ENCODE peak calls at places on chromosomes 2 and 18, in seven cellular contexts. W, C, F, K, L, V and J are unnamed samples. For H3K79me1, the result is how much of the 10 kb centered on the place peaks cover.

GRCh38 chr2:181058378-181059269 is 78.2 kb downstream of the UBE2E3 start:
- DNase-seq in W (peak), C (peak), F (peak), K (peak), L (peak), V (no peak), J (no peak)

GRCh38 chr2:214226061-214226460 is 184.8 kb upstream of the VWC2L start:
- DNase-seq in W (peak), C (peak), F (no peak), K (no peak), L (no peak), V (no peak), J (no peak)

GRCh38 chr2:1717129-1717528 is 27.2 kb downstream of the PXDN start:
- DNase-seq in W (no peak), C (peak), F (no peak), K (no peak), L (no peak), V (no peak), J (no peak)

GRCh38 chr2:233449071-233449901 is 95.0 kb downstream of the DGKD start:
- DNase-seq in W (peak), C (peak), F (peak), K (no peak), L (peak), V (peak), J (peak)

GRCh38 chr2:60306231-60306861 is 247.1 kb downstream of the BCL11A start:
- DNase-seq in W (no peak), C (no peak), F (no peak), K (no peak), L (no peak), V (no peak), J (no peak)

GRCh38 chr2:54422072-54422581 is 34.0 kb upstream of the SPTBN1 start:
- DNase-seq in W (no peak), C (no peak), F (no peak), K (no peak), L (no peak), V (no peak), J (no peak)

GRCh38 chr2:159317392-159318088 is 31.0 kb upstream of the WDSUB1 start:
- DNase-seq in W (peak), C (no peak), F (no peak), K (no peak), L (no peak), V (no peak), J (no peak)

GRCh38 chr2:58521803-58522602 is 280.9 kb upstream of the FANCL start:
- DNase-seq in W (no peak), C (peak), F (no peak), K (no peak), L (no peak), V (no peak), J (no peak)

GRCh38 chr2:51120754-51121280 is 88.9 kb upstream of the NRXN1 start:
- DNase-seq in W (peak), C (no peak), F (no peak), K (no peak), L (no peak), V (no peak), J (no peak)

GRCh38 chr18:55927831-55928230 is 339.8 kb upstream of the TCF4 start:
- DNase-seq in W (peak), C (no peak), F (no peak), K (no peak), L (no peak), V (no peak), J (no peak)

GRCh38 chr2:163373481-163373880 is 362.3 kb downstream of the FIGN start:
- DNase-seq in W (no peak), C (no peak), F (no peak), K (no peak), L (no peak), V (no peak), J (no peak)
- H3K4me2 ChIP-seq in W (no peak), C (no peak), F (no peak), K (no peak), L (no peak), V (no peak), J (no peak)

GRCh38 chr2:96120991-96121390 is 4.6 kb upstream of the ADRA2B start:
- DNase-seq in W (no peak), C (no peak), F (no peak), K (no peak), L (no peak), V (no peak), J (no peak)

GRCh38 chr2:96121414-96121813 is 5.0 kb upstream of the ADRA2B start:
- DNase-seq in W (no peak), C (no peak), F (no peak), K (no peak), L (no peak), V (no peak), J (no peak)

GRCh38 chr2:96119389-96119751 is 3.0 kb upstream of the ADRA2B start:
- DNase-seq in W (no peak), C (no peak), F (no peak), K (no peak), L (no peak), V (no peak), J (no peak)

GRCh38 chr2:96118698-96119388 is 2.5 kb upstream of the ADRA2B start:
- DNase-seq in W (no peak), C (no peak), F (no peak), K (no peak), L (no peak), V (no peak), J (no peak)

GRCh38 chr2:96119981-96120720 is 3.8 kb upstream of the ADRA2B start:
- DNase-seq in W (no peak), C (no peak), F (no peak), K (no peak), L (no peak), V (no peak), J (no peak)
- H3K79me1 ChIP-seq in W (under half), C (under half), F (under half), K (under half), L (under half), V (under half), J (under half)

DNA sequence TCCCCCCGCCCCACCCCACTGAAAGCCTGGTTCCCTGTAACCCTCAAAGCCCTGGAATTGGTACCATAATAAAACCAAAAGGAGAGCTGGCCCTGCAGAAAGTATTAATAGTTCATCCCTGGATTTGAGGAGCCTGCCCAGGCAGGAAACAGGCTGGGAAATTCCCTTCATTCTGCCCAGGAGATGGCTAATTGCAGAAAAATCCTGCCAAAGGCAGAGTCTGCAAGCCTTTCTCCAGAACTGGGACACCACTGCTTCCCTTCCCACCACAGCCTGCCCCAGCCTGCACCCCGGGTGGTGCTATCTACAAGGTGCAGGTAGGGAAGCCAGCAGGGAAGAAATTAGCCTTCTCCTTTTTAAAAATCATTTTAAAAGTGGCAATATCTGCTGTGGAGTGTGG is 16.2 kb downstream of the GKN2 start:
- DNase-seq in W (peak), C (no peak), F (no peak), K (peak), L (no peak), V (no peak), J (peak)
- H3K4me2 ChIP-seq in W (no peak), C (no peak), F (no peak), K (no peak), L (no peak), V (no peak), J (no peak)

GRCh38 chr2:184921676-184922075 is 323.3 kb downstream of the ZNF804A start:
- DNase-seq in W (no peak), C (no peak), F (no peak), K (no peak), L (no peak), V (no peak), J (peak)

GRCh38 chr2:184927040-184927439 is 328.7 kb downstream of the ZNF804A start:
- DNase-seq in W (no peak), C (no peak), F (no peak), K (no peak), L (no peak), V (no peak), J (no peak)

GRCh38 chr2:184920451-184920965 is 322.2 kb downstream of the ZNF804A start:
- DNase-seq in W (peak), C (no peak), F (no peak), K (no peak), L (no peak), V (no peak), J (peak)

DNA sequence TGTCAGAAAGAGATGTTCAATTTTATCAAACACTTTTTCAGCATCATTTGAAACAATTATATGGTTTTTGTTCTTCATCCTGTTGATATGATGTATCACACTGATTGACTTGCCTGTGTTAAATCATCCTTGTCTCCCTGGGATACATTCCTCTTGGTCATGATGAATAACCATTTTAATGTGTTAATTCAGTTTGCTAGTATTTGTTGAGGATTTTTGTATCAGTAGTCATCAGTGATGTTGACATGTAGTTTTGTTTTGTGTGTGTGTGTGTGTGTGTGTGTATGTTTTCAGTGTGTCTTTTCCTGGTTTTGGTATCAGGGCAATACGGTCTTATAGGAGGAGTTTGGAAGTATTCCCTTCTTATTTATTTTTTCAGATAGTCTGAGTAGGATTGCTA is 325.4 kb downstream of the ZNF804A start:
- DNase-seq in W (no peak), C (no peak), F (no peak), K (no peak), L (no peak), V (no peak), J (peak)
- H3K79me1 ChIP-seq in W (under half), C (under half), F (under half), K (under half), L (under half), V (under half), J (under half)

DNA sequence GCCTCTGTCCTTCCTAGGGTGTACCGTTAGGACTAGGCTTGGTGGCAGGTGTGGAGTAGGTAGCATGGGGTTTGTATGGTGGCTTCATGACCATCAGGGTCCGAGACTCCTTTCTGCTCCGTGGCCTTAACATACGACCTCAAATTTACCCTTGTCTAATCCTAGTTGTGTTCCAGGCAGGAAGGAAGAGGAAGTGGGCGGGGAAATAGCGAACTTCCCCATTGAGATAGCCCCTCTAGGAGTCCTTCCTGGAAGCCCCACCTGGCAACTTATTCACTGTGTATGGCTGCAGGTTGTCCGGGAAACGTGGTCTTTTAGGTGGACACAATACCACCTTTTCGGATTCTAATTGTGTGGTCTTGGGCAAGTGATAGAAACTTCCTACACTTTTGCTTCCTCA is 9.3 kb downstream of the CD8A start:
- DNase-seq in W (no peak), C (no peak), F (no peak), K (no peak), L (no peak), V (no peak), J (no peak)
- H3K4me2 ChIP-seq in W (no peak), C (no peak), F (no peak), K (no peak), L (no peak), V (no peak), J (no peak)

GRCh38 chr2:239704737-239705136 is 303.9 kb upstream of the HDAC4 start:
- DNase-seq in W (no peak), C (no peak), F (no peak), K (no peak), L (no peak), V (no peak), J (no peak)
- H3K79me1 ChIP-seq in W (under half), C (under half), F (under half), K (under half), L (under half), V (under half), J (under half)

DNA sequence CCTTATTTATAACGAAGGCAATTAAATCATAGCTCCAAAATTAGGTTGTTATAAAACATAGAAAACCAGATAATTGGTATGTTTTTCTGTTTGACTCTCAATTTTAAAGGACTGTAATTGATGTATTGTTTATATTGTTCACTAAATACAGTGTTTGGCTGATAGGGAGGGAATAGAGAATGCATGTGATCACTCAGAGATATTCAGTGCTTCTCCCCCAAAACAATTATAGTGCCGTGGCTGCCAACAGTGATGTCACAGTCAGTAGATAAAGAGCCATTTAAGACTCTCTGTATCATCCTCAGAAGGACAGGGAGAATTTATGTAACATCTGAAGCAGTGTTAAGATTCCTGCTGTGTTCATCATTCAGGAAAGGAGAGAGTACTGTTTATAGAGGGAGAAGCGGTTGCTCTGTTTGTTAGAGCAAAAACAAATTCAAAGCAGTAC is 69.6 kb downstream of the PHLPP1 start:
- DNase-seq in W (peak), C (peak), F (no peak), K (no peak), L (no peak), V (no peak), J (peak)
- H3K4me2 ChIP-seq in W (no peak), C (no peak), F (no peak), K (no peak), L (no peak), V (no peak), J (no peak)

DNA sequence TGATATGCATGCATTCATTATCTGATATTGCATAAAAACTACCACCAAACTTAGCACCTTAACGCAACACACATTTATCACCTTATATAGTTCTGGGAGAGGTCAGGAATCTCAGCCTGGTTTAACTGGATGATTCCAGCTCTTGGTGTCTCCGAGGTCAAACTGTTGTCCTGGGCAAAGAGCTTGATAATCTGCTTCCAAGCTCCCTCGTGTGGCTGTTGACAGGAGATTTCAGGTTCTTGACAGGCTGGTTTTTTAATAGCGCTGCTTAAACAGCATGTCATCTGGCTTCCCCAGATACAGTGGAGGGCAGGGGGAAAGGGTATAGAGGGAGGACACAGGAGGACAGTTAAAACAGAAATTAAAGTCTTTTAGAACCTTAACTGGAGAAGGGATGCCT is 785.0 kb downstream of the CNTNAP5 start:
- DNase-seq in W (peak), C (peak), F (peak), K (no peak), L (peak), V (peak), J (peak)
- H3K79me1 ChIP-seq in W (under half), C (under half), F (under half), K (under half), L (under half), V (under half), J (under half)

GRCh38 chr2:234579231-234579962 is 82.5 kb upstream of the ARL4C start:
- DNase-seq in W (peak), C (no peak), F (no peak), K (peak), L (no peak), V (no peak), J (no peak)

GRCh38 chr2:234571620-234572407 is 74.9 kb upstream of the ARL4C start:
- DNase-seq in W (peak), C (no peak), F (no peak), K (peak), L (no peak), V (no peak), J (no peak)

GRCh38 chr2:234580686-234581085 is 83.8 kb upstream of the ARL4C start:
- DNase-seq in W (peak), C (no peak), F (no peak), K (no peak), L (no peak), V (no peak), J (no peak)

GRCh38 chr2:234578389-234578788 is 81.5 kb upstream of the ARL4C start:
- DNase-seq in W (no peak), C (no peak), F (no peak), K (no peak), L (no peak), V (no peak), J (no peak)

DNA sequence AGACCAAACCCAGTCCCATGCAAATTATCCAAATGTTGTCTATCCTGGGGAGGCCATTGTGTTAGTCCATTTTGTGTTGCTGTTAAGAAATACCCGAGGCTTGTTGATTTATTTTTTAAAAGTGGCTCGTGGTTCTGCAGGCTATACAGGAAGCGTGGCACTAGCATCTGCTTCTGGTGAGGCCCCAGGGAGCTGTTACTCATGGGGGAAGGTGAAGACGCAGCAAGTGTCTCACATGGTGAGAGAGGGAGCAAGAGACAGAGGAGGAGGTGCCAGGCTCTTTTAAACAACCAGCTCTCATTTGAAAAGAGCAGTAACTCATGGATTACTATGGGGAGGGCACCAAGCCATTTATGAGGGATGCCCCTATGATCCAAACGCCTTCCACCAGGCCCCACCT is 80.3 kb upstream of the ARL4C start:
- DNase-seq in W (no peak), C (no peak), F (no peak), K (no peak), L (no peak), V (no peak), J (no peak)
- H3K4me2 ChIP-seq in W (no peak), C (no peak), F (no peak), K (no peak), L (no peak), V (no peak), J (no peak)

GRCh38 chr2:174263989-174264388 is 15.7 kb upstream of the OLA1 start:
- DNase-seq in W (peak), C (no peak), F (no peak), K (peak), L (no peak), V (no peak), J (peak)

DNA sequence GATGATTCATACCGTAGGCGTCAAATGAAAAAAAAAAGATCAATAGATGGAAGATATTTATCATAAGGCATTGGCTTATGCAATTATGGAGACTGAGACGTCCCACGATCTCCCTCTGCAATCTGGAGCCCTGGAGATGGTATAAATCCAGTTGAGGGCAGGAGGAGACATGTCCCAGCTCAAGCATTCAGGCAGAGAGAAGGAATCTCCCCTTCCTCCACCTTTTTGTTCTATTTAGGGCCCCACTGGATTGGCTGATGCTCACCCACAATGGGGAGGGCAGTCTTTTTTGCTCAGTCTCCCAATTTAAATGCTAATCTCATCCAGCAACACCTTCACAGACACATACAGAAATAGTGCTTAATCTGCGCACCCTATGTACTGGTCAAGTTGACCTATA is 18.0 kb upstream of the OLA1 start:
- DNase-seq in W (no peak), C (no peak), F (no peak), K (no peak), L (no peak), V (no peak), J (no peak)
- H3K79me1 ChIP-seq in W (under half), C (under half), F (under half), K (under half), L (under half), V (under half), J (under half)